ENCODE peak calls at places on chromosome 6, in four cellular contexts. One of them, this sample, is unnamed.
A peak's percentile ranks its signal among the peaks of the same experiment; 100 is the strongest.

GRCh38 chr6:167806061-167806700 is 20.5 kb upstream of the AFDN start:
- DNase-seq in fibroblast of pulmonary artery: no peak
- DNase-seq in H7: no peak
- DNase-seq in breast epithelium: no peak
- DNase-seq in this sample: no peak

GRCh38 chr6:79913369-79913768 is 34.0 kb downstream of the ELOVL4 start:
- DNase-seq in fibroblast of pulmonary artery: no peak
- DNase-seq in H7: no peak
- DNase-seq in breast epithelium: no peak
- DNase-seq in this sample: no peak

GRCh38 chr6:8939615-8940014 is 504.3 kb upstream of the SLC35B3 start:
- DNase-seq in fibroblast of pulmonary artery: no peak
- DNase-seq in H7: no peak
- DNase-seq in breast epithelium: no peak
- DNase-seq in this sample: no peak

GRCh38 chr6:108484016-108484415 is 76.7 kb upstream of the FOXO3 start:
- DNase-seq in fibroblast of pulmonary artery: no peak
- DNase-seq in H7: no peak
- DNase-seq in breast epithelium: no peak
- DNase-seq in this sample: no peak

GRCh38 chr6:108565091-108565766 is 4.5 kb downstream of the FOXO3 start:
- DNase-seq in fibroblast of pulmonary artery: no peak
- DNase-seq in H7: no peak
- DNase-seq in breast epithelium: no peak
- DNase-seq in this sample: no peak

GRCh38 chr6:15254074-15254975 is 8.5 kb downstream of the JARID2 start:
- DNase-seq in fibroblast of pulmonary artery: peak; percentile 42
- DNase-seq in H7: peak; percentile 45
- DNase-seq in breast epithelium: no peak
- DNase-seq in this sample: no peak

GRCh38 chr6:142821164-142821716 is 123.7 kb downstream of the HIVEP2 start:
- DNase-seq in fibroblast of pulmonary artery: no peak
- DNase-seq in H7: no peak
- DNase-seq in breast epithelium: no peak
- DNase-seq in this sample: no peak

GRCh38 chr6:113694278-113695077 is 162.7 kb upstream of the MARCKS start:
- DNase-seq in fibroblast of pulmonary artery: no peak
- DNase-seq in H7: no peak
- DNase-seq in breast epithelium: no peak
- DNase-seq in this sample: no peak

GRCh38 chr6:149484733-149485700 is at the start of gene ZC3H12D:
- DNase-seq in fibroblast of pulmonary artery: no peak
- DNase-seq in H7: no peak
- DNase-seq in breast epithelium: no peak
- DNase-seq in this sample: no peak

GRCh38 chr6:138757131-138757530 is 16.4 kb upstream of the CCDC28A start:
- DNase-seq in fibroblast of pulmonary artery: peak; percentile 60
- DNase-seq in H7: no peak
- DNase-seq in breast epithelium: no peak
- DNase-seq in this sample: no peak

GRCh38 chr6:119917186-119917585 is 567.6 kb upstream of the MAN1A1 start:
- DNase-seq in fibroblast of pulmonary artery: no peak
- DNase-seq in H7: no peak
- DNase-seq in breast epithelium: no peak
- DNase-seq in this sample: no peak

GRCh38 chr6:115091461-115091860 is 748.6 kb upstream of the HS3ST5 start:
- DNase-seq in fibroblast of pulmonary artery: no peak
- DNase-seq in H7: no peak
- DNase-seq in breast epithelium: no peak
- DNase-seq in this sample: no peak

GRCh38 chr6:137033828-137034227 is 10.9 kb downstream of the IL20RA start:
- DNase-seq in fibroblast of pulmonary artery: no peak
- DNase-seq in H7: no peak
- DNase-seq in breast epithelium: no peak
- DNase-seq in this sample: no peak

GRCh38 chr6:169167581-169168301 is 85.9 kb downstream of the THBS2 start:
- DNase-seq in fibroblast of pulmonary artery: peak; percentile 99
- DNase-seq in H7: peak; percentile 47
- DNase-seq in breast epithelium: no peak
- DNase-seq in this sample: no peak

GRCh38 chr6:135323202-135323668 is 142.1 kb downstream of the MYB start:
- DNase-seq in fibroblast of pulmonary artery: no peak
- DNase-seq in H7: peak; percentile 5
- DNase-seq in breast epithelium: no peak
- DNase-seq in this sample: no peak

GRCh38 chr6:152054441-152054840 is 247.0 kb downstream of the ESR1 start:
- DNase-seq in fibroblast of pulmonary artery: peak; percentile 6
- DNase-seq in H7: no peak
- DNase-seq in breast epithelium: no peak
- DNase-seq in this sample: no peak

GRCh38 chr6:112690497-112691202 is 343.5 kb downstream of the RFPL4B start:
- DNase-seq in fibroblast of pulmonary artery: peak; percentile 13
- DNase-seq in H7: no peak
- DNase-seq in breast epithelium: no peak
- DNase-seq in this sample: no peak

GRCh38 chr6:121780325-121781313 is 345.2 kb downstream of the GJA1 start:
- DNase-seq in fibroblast of pulmonary artery: peak; percentile 94
- DNase-seq in H7: no peak
- DNase-seq in breast epithelium: peak; percentile 85
- DNase-seq in this sample: peak; percentile 34

GRCh38 chr6:145904391-145904790 is 59.8 kb downstream of the SHPRH start:
- DNase-seq in fibroblast of pulmonary artery: no peak
- DNase-seq in H7: no peak
- DNase-seq in breast epithelium: no peak
- DNase-seq in this sample: no peak

GRCh38 chr6:30743099-30744053 is 889 bp upstream of the FLOT1 start:
- DNase-seq in fibroblast of pulmonary artery: peak; percentile 44
- DNase-seq in H7: peak; percentile 69
- DNase-seq in breast epithelium: peak; percentile 44
- DNase-seq in this sample: peak; percentile 69

GRCh38 chr6:1039746-1040145 is 272.2 kb upstream of the FOXQ1 start:
- DNase-seq in fibroblast of pulmonary artery: no peak
- DNase-seq in H7: no peak
- DNase-seq in breast epithelium: no peak
- DNase-seq in this sample: no peak

GRCh38 chr6:156828280-156828703 is 51.1 kb downstream of the ARID1B start:
- DNase-seq in fibroblast of pulmonary artery: peak; percentile 68
- DNase-seq in H7: no peak
- DNase-seq in breast epithelium: no peak
- DNase-seq in this sample: no peak

GRCh38 chr6:113433506-113433991 is 423.6 kb upstream of the MARCKS start:
- DNase-seq in fibroblast of pulmonary artery: peak; percentile 95
- DNase-seq in H7: no peak
- DNase-seq in breast epithelium: peak; percentile 84
- DNase-seq in this sample: no peak

GRCh38 chr6:95203153-95203754 is 374.1 kb upstream of the MANEA start:
- DNase-seq in fibroblast of pulmonary artery: peak; percentile 40
- DNase-seq in H7: peak; percentile 2
- DNase-seq in breast epithelium: no peak
- DNase-seq in this sample: no peak

GRCh38 chr6:31354788-31355539 is 2.0 kb downstream of the HLA-B start:
- DNase-seq in fibroblast of pulmonary artery: no peak
- DNase-seq in H7: no peak
- DNase-seq in breast epithelium: no peak
- DNase-seq in this sample: no peak

GRCh38 chr6:53171605-53172467 is 23.2 kb upstream of the GCM1 start:
- DNase-seq in fibroblast of pulmonary artery: peak; percentile 84
- DNase-seq in H7: peak; percentile 82
- DNase-seq in breast epithelium: peak; percentile 87
- DNase-seq in this sample: peak; percentile 76

GRCh38 chr6:114634016-114634415 is 291.2 kb upstream of the HS3ST5 start:
- DNase-seq in fibroblast of pulmonary artery: no peak
- DNase-seq in H7: no peak
- DNase-seq in breast epithelium: no peak
- DNase-seq in this sample: no peak

GRCh38 chr6:161137320-161137719 is 136.5 kb downstream of the AGPAT4 start:
- DNase-seq in fibroblast of pulmonary artery: no peak
- DNase-seq in H7: peak; percentile 41
- DNase-seq in breast epithelium: no peak
- DNase-seq in this sample: no peak

GRCh38 chr6:111846511-111847409 is 26.5 kb downstream of the FYN start:
- DNase-seq in fibroblast of pulmonary artery: no peak
- DNase-seq in H7: no peak
- DNase-seq in breast epithelium: no peak
- DNase-seq in this sample: no peak

GRCh38 chr6:21437583-21437982 is 156.0 kb upstream of the SOX4 start:
- DNase-seq in fibroblast of pulmonary artery: no peak
- DNase-seq in H7: no peak
- DNase-seq in breast epithelium: no peak
- DNase-seq in this sample: no peak

GRCh38 chr6:114084327-114084890 is 113.5 kb upstream of the HDAC2 start:
- DNase-seq in fibroblast of pulmonary artery: no peak
- DNase-seq in H7: no peak
- DNase-seq in breast epithelium: no peak
- DNase-seq in this sample: no peak

GRCh38 chr6:132598473-132598872 is 8.9 kb upstream of the TAAR5 start:
- DNase-seq in fibroblast of pulmonary artery: no peak
- DNase-seq in H7: peak; percentile 14
- DNase-seq in breast epithelium: no peak
- DNase-seq in this sample: no peak

GRCh38 chr6:149059557-149059956 is 258.0 kb upstream of the TAB2 start:
- DNase-seq in fibroblast of pulmonary artery: no peak
- DNase-seq in H7: no peak
- DNase-seq in breast epithelium: no peak
- DNase-seq in this sample: no peak

GRCh38 chr6:112249489-112249888 is 4.9 kb downstream of the LAMA4 start:
- DNase-seq in fibroblast of pulmonary artery: no peak
- DNase-seq in H7: no peak
- DNase-seq in breast epithelium: no peak
- DNase-seq in this sample: no peak

GRCh38 chr6:159929819-159930218 is 39.0 kb downstream of the MAS1 start:
- DNase-seq in fibroblast of pulmonary artery: peak; percentile 17
- DNase-seq in H7: no peak
- DNase-seq in breast epithelium: no peak
- DNase-seq in this sample: no peak

GRCh38 chr6:17865243-17865642 is 122.2 kb downstream of the KIF13A start:
- DNase-seq in fibroblast of pulmonary artery: no peak
- DNase-seq in H7: no peak
- DNase-seq in breast epithelium: peak; percentile 88
- DNase-seq in this sample: peak; percentile 27

GRCh38 chr6:28597217-28597835 is 71.6 kb downstream of the GPX5 start:
- DNase-seq in fibroblast of pulmonary artery: peak; percentile 63
- DNase-seq in H7: peak; percentile 49
- DNase-seq in breast epithelium: no peak
- DNase-seq in this sample: no peak
- H3K4me3 ChIP-seq in fibroblast of pulmonary artery: peak overlapping the region; percentile 58
- H3K4me3 ChIP-seq in H7: peak overlapping the region; percentile 54
- H3K4me3 ChIP-seq in breast epithelium: no peak overlapping the region
- H3K4me3 ChIP-seq in this sample: no peak overlapping the region

DNA sequence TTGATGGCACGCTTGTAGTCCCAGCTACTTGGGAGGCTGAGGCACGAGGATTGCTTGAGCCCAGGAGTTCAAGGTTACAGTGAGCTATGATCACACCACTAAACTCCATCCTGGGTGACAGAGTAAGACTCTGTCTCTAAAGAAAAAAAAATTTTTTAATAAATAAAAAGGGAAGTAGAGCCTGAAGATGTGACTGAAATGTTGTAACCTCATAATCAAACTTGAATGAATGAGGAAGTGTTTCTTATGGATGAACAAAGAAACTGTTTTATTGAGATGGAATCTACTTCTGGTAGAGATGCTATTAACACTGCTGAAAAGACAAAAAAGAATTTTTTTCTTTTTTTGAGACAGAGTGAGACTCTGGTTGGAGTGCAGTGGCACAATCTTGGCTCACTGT is 6.7 kb downstream of the MAK start:
- DNase-seq in fibroblast of pulmonary artery: no peak
- DNase-seq in H7: no peak
- DNase-seq in breast epithelium: no peak
- DNase-seq in this sample: no peak
- H3K4me3 ChIP-seq in fibroblast of pulmonary artery: no peak overlapping the region
- H3K4me3 ChIP-seq in H7: no peak overlapping the region
- H3K4me3 ChIP-seq in breast epithelium: no peak overlapping the region
- H3K4me3 ChIP-seq in this sample: no peak overlapping the region

GRCh38 chr6:4270799-4271198 is 135.4 kb upstream of the ECI2 start:
- DNase-seq in fibroblast of pulmonary artery: peak; percentile 49
- DNase-seq in H7: no peak
- DNase-seq in breast epithelium: no peak
- DNase-seq in this sample: no peak

GRCh38 chr6:4265740-4266139 is 130.4 kb upstream of the ECI2 start:
- DNase-seq in fibroblast of pulmonary artery: no peak
- DNase-seq in H7: no peak
- DNase-seq in breast epithelium: no peak
- DNase-seq in this sample: no peak

GRCh38 chr6:4270001-4270400 is 134.6 kb upstream of the ECI2 start:
- DNase-seq in fibroblast of pulmonary artery: no peak
- DNase-seq in H7: no peak
- DNase-seq in breast epithelium: no peak
- DNase-seq in this sample: no peak

GRCh38 chr6:4271761-4272505 is 136.6 kb upstream of the ECI2 start:
- DNase-seq in fibroblast of pulmonary artery: no peak
- DNase-seq in H7: no peak
- DNase-seq in breast epithelium: no peak
- DNase-seq in this sample: no peak

DNA sequence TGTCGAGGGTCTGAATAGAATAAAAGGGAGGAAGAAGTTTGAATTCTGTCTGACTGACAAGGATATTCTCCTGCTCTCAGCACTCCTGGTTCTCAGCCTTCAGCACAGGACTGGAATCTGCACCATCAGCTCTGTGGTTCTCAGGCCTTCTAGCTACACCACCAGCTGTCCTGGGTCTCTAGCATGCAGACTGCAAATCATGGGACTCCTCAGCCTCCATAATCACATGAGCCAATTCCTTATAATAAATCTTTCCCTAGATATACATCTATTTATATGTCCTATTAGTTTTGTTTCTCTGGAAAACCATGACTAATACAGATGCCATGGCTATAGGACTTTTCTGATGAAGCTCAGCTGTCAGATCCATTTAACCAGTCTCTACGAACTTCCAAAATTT is 132.8 kb upstream of the ECI2 start:
- DNase-seq in fibroblast of pulmonary artery: no peak
- DNase-seq in H7: no peak
- DNase-seq in breast epithelium: no peak
- DNase-seq in this sample: no peak
- H3K4me3 ChIP-seq in fibroblast of pulmonary artery: no peak overlapping the region
- H3K4me3 ChIP-seq in H7: no peak overlapping the region
- H3K4me3 ChIP-seq in breast epithelium: no peak overlapping the region
- H3K4me3 ChIP-seq in this sample: no peak overlapping the region

DNA sequence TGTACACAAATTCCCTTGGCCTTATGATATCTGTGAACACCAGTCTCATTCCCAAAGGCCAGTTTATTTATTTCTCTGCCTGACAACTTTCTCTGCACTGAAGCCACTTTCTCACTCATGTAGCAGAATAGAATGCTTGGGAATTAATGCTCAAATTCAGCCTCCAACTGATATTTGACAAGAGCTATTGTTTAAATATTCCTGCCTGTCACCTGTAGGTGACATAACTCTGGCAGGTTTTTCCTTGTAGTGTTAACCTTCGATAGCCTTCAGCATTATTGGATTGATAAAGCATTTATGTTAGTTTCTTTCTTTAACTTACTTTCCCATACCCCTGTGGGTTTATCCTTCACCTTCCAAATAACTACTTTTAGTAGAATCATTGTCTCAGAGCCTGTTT is 1183.2 kb upstream of the ADGRB3 start:
- DNase-seq in fibroblast of pulmonary artery: no peak
- DNase-seq in H7: no peak
- DNase-seq in breast epithelium: no peak
- DNase-seq in this sample: no peak
- H3K4me3 ChIP-seq in fibroblast of pulmonary artery: no peak overlapping the region
- H3K4me3 ChIP-seq in H7: no peak overlapping the region
- H3K4me3 ChIP-seq in breast epithelium: no peak overlapping the region
- H3K4me3 ChIP-seq in this sample: no peak overlapping the region

GRCh38 chr6:125552819-125553218 is 196.6 kb upstream of the HEY2 start:
- DNase-seq in fibroblast of pulmonary artery: no peak
- DNase-seq in H7: no peak
- DNase-seq in breast epithelium: no peak
- DNase-seq in this sample: no peak
- H3K4me3 ChIP-seq in fibroblast of pulmonary artery: no peak overlapping the region
- H3K4me3 ChIP-seq in H7: no peak overlapping the region
- H3K4me3 ChIP-seq in breast epithelium: no peak overlapping the region
- H3K4me3 ChIP-seq in this sample: no peak overlapping the region

This sample was measured in pancreas.